ENCODE peak calls at places on chromosomes 4 and X, in seven cellular contexts. E is activated CD4-positive, alpha-beta T cell treated with anti-CD3 and anti-CD28 coated beads for 24 hours; Q is mesothelial cell of epicardium; U is left ventricle myocardium superior; C is stimulated activated CD8-positive, alpha-beta memory T cell treated with anti-CD3 and anti-CD28 coated beads, Interleukin-4, amount 100 ng/mL, for 24 hours; Z is NCI-H1092 treated with DMSO at 0.1 percent for 48 hours; A is CD4-positive, alpha-beta T cell. L is an unnamed sample.

GRCh38 chr4:40349561-40350198 is 14.5 kb downstream of the CHRNA9 start:
- DNase-seq in E (no peak), Q (no peak), U (no peak), C (no peak), Z (no peak), A (no peak), L (peak; percentile 24)

GRCh38 chr4:154617820-154618317 is 5.4 kb upstream of the FGG start:
- DNase-seq in E (no peak), Q (no peak), U (no peak), C (no peak), Z (no peak), A (no peak), L (no peak)

GRCh38 chr4:6910340-6910959 is 824 bp downstream of the TBC1D14 start:
- DNase-seq in E (no peak), Q (no peak), U (no peak), C (no peak), Z (no peak), A (no peak), L (no peak)

GRCh38 chrX:68018248-68019203 is 414.8 kb downstream of the OPHN1 start:
- DNase-seq in E (no peak), Q (no peak), U (no peak), C (no peak), Z (peak; percentile 28), A (no peak), L (no peak)

GRCh38 chrX:109733658-109734022 is 583 bp upstream of the ACSL4 start:
- DNase-seq in E (no peak), Q (no peak), U (no peak), C (no peak), Z (no peak), A (no peak), L (no peak)

GRCh38 chrX:131059231-131059630 is 1.1 kb downstream of the ARHGAP36 start:
- DNase-seq in E (no peak), Q (no peak), U (no peak), C (no peak), Z (no peak), A (no peak), L (no peak)

GRCh38 chrX:54786972-54787371 is 11.1 kb downstream of the ITIH6 start:
- DNase-seq in E (no peak), Q (no peak), U (no peak), C (no peak), Z (peak; percentile 2), A (peak; percentile 39), L (no peak)

GRCh38 chr4:168098257-168098717 is 6.0 kb downstream of the ANXA10 start:
- DNase-seq in E (no peak), Q (no peak), U (no peak), C (no peak), Z (no peak), A (no peak), L (peak; percentile 39)